ENCODE peak calls at places on chromosomes 6 and 20, in four cellular contexts. E, X, N and C are unnamed samples.
A peak's percentile ranks its signal among the peaks of the same experiment; 100 is the strongest.

GRCh38 chr6:92715991-92716390 is 703.4 kb downstream of the EPHA7 start:
- DNase-seq in X (peak; percentile 14), E (no peak), N (no peak), C (no peak)

GRCh38 chr20:23655551-23656211 is 17.9 kb upstream of the CST3 start:
- DNase-seq in N (no peak), E (peak; percentile 89), X (no peak), C (no peak)

GRCh38 chr20:1171461-1172093 is 13.2 kb downstream of the TMEM74B start:
- DNase-seq in E (no peak), N (peak; percentile 26), X (no peak), C (no peak)

GRCh38 chr6:29722773-29723665 is at the start of gene HLA-F:
- DNase-seq in E (peak; percentile 90), X (peak; percentile 49), N (peak; percentile 87), C (peak; percentile 40)

GRCh38 chr20:62303327-62304226 is 780 bp downstream of the ADRM1 start:
- DNase-seq in X (no peak), N (peak; percentile 36), E (no peak), C (no peak)

GRCh38 chr6:168877821-168878282 is 375.8 kb downstream of the THBS2 start:
- DNase-seq in N (no peak), E (no peak), X (no peak), C (no peak)

GRCh38 chr20:59222982-59223610 is 59.5 kb downstream of the ZNF831 start:
- DNase-seq in N (no peak), X (no peak), E (no peak), C (no peak)

GRCh38 chr20:675453-676314 is at the start of gene SCRT2:
- DNase-seq in N (peak; percentile 74), X (no peak), E (peak; percentile 92), C (no peak)

GRCh38 chr6:44116643-44117382 is 10.4 kb downstream of the MRPL14 start:
- DNase-seq in X (peak; percentile 71), E (no peak), N (peak; percentile 81), C (no peak)

GRCh38 chr6:25363429-25363828 is 84.3 kb downstream of the CARMIL1 start:
- DNase-seq in N (no peak), E (no peak), X (no peak), C (no peak)

GRCh38 chr20:51220293-51220706 is 197.4 kb upstream of the KCNG1 start:
- DNase-seq in X (no peak), N (peak; percentile 31), E (no peak), C (no peak)

GRCh38 chr6:74891358-74891811 is 314.5 kb downstream of the COL12A1 start:
- DNase-seq in N (no peak), X (peak; percentile 44), E (no peak), C (no peak)

GRCh38 chr20:47303736-47304135 is 52.8 kb downstream of the ZMYND8 start:
- DNase-seq in E (no peak), X (no peak), N (no peak), C (no peak)

GRCh38 chr6:76435174-76435573 is 362.7 kb upstream of the IMPG1 start:
- DNase-seq in E (no peak), N (no peak), X (no peak), C (no peak)

GRCh38 chr6:144334150-144334708 is 49.1 kb downstream of the UTRN start:
- DNase-seq in E (no peak), X (no peak), N (no peak), C (no peak)